ENCODE peak calls at places on chromosomes 6 and 20, in five cellular contexts. L is T-helper 1 cell; G is neural crest cell; W is CD8-positive, alpha-beta memory T cell; Y is Kasumi-1. D is an unnamed sample.

GRCh38 chr6:5130135-5130866 is 45.2 kb downstream of the PPP1R3G start:
- DNase-seq in L (no peak), G (no peak), W (no peak), Y (no peak), D (no peak)

GRCh38 chr6:34795836-34796425 is 4.0 kb downstream of the BLTP3A start:
- DNase-seq in L (no peak), G (no peak), W (no peak), Y (no peak), D (no peak)

GRCh38 chr20:58839474-58839874 is 11.2 kb downstream of the GNAS-AS1 start:
- DNase-seq in L (peak; percentile 29), G (peak; percentile 42), W (no peak), Y (no peak), D (peak; percentile 14)

GRCh38 chr6:8731874-8732273 is 296.5 kb upstream of the SLC35B3 start:
- DNase-seq in L (no peak), G (no peak), W (no peak), Y (peak; percentile 76), D (no peak)

GRCh38 chr20:54515788-54516324 is 40.5 kb downstream of the DOK5 start:
- DNase-seq in L (no peak), G (no peak), W (no peak), Y (no peak), D (no peak)

GRCh38 chr6:13247627-13248026 is 80.7 kb downstream of the TBC1D7 start:
- DNase-seq in L (no peak), G (no peak), W (no peak), Y (no peak), D (no peak)

GRCh38 chr6:98498891-98499290 is 335.5 kb upstream of the POU3F2 start:
- DNase-seq in L (no peak), G (no peak), W (no peak), Y (peak; percentile 31), D (no peak)

GRCh38 chr20:63129991-63130653 is 85.8 kb downstream of the YTHDF1 start:
- DNase-seq in L (no peak), G (no peak), W (no peak), Y (no peak), D (no peak)

GRCh38 chr6:130888246-130888645 is 61.0 kb downstream of the SMLR1 start:
- DNase-seq in L (no peak), G (no peak), W (no peak), Y (no peak), D (no peak)

GRCh38 chr6:1316482-1317220 is 4.8 kb downstream of the FOXQ1 start:
- DNase-seq in L (no peak), G (no peak), W (no peak), Y (no peak), D (no peak)

GRCh38 chr20:42485566-42485965 is 704.1 kb downstream of the PTPRT start:
- DNase-seq in L (no peak), G (no peak), W (no peak), Y (no peak), D (no peak)

GRCh38 chr6:144493035-144493910 is 208.1 kb downstream of the UTRN start:
- DNase-seq in L (no peak), G (no peak), W (no peak), Y (no peak), D (no peak)

GRCh38 chr6:52340603-52340880 is 21.4 kb upstream of the PAQR8 start:
- DNase-seq in L (no peak), G (no peak), W (no peak), Y (no peak), D (no peak)

GRCh38 chr6:83872386-83873118 is 13.1 kb downstream of the CYB5R4 start:
- DNase-seq in L (no peak), G (no peak), W (no peak), Y (no peak), D (no peak)

GRCh38 chr6:130482645-130483390 is 117.0 kb downstream of the TMEM200A start:
- DNase-seq in L (no peak), G (no peak), W (no peak), Y (peak; percentile 25), D (no peak)

GRCh38 chr6:130075879-130076278 is 57.5 kb downstream of the L3MBTL3 start:
- DNase-seq in L (no peak), G (no peak), W (no peak), Y (no peak), D (no peak)

GRCh38 chr6:108068618-108069017 is 5.9 kb downstream of the OSTM1 start:
- DNase-seq in L (peak; percentile 10), G (no peak), W (peak; percentile 55), Y (no peak), D (peak; percentile 20)

GRCh38 chr20:62711703-62712101 is 3.1 kb downstream of the NTSR1 start:
- DNase-seq in L (no peak), G (no peak), W (no peak), Y (no peak), D (no peak)

GRCh38 chr20:53847118-53847842 is 223.1 kb downstream of the BCAS1 start:
- DNase-seq in L (no peak), G (no peak), W (no peak), Y (peak; percentile 92), D (no peak)

GRCh38 chr6:52361347-52361944 is 505 bp upstream of the PAQR8 start:
- DNase-seq in L (peak; percentile 12), G (no peak), W (no peak), Y (no peak), D (peak; percentile 16)

GRCh38 chr6:121394151-121394550 is 41.3 kb upstream of the GJA1 start:
- DNase-seq in L (no peak), G (no peak), W (no peak), Y (no peak), D (no peak)

GRCh38 chr20:16064991-16065707 is 508.1 kb downstream of the KIF16B start:
- DNase-seq in L (no peak), G (no peak), W (no peak), Y (no peak), D (no peak)

GRCh38 chr20:57397693-57398108 is 6.5 kb downstream of the RBM38 start:
- DNase-seq in L (peak; percentile 63), G (no peak), W (peak; percentile 73), Y (peak; percentile 22), D (peak; percentile 57)

D was measured in effector memory CD4-positive, alpha-beta T cell.